ENCODE peak calls at places on chromosomes 1 and 21, in nine cellular contexts. T is OCI-LY7, X is stomach, K is esophagus squamous epithelium, Y is aorta, S is heart right ventricle, M is heart left ventricle, I is astrocyte, Q is DND-41. J is an unnamed sample.

GRCh38 chr1:51314974-51315373 is 15.4 kb downstream of the TTC39A start:
- DNase-seq in Y (no peak), M (no peak), I (no peak), S (no peak), Q (no peak), K (no peak), T (no peak), X (peak; percentile 59), J (no peak)

GRCh38 chr21:26892151-26892550 is 46.9 kb upstream of the ADAMTS1 start:
- DNase-seq in T (no peak), K (no peak), M (no peak), Q (no peak), Y (no peak), X (no peak), S (no peak), I (no peak), J (no peak)

GRCh38 chr21:31354604-31355443 is 10.8 kb upstream of the TIAM1 start:
- DNase-seq in I (peak; percentile 98), T (no peak), Y (no peak), S (no peak), K (no peak), Q (peak; percentile 89), X (peak; percentile 55), M (no peak), J (no peak)

GRCh38 chr1:218463194-218464156 is 118.3 kb downstream of the TGFB2 start:
- DNase-seq in Y (peak; percentile 84), X (no peak), M (peak; percentile 60), I (peak; percentile 80), Q (no peak), T (no peak), K (no peak), S (peak; percentile 56), J (peak; percentile 86)

GRCh38 chr1:52727114-52727586 is 897 bp downstream of the ZYG11B start:
- DNase-seq in Y (no peak), S (no peak), T (peak; percentile 12), M (no peak), X (no peak), K (no peak), I (no peak), Q (peak; percentile 35), J (peak; percentile 50)

GRCh38 chr1:196071452-196071851 is 536.8 kb downstream of the KCNT2 start:
- DNase-seq in Y (no peak), Q (no peak), X (no peak), I (no peak), S (no peak), K (no peak), M (no peak), T (no peak), J (no peak)

GRCh38 chr1:228271701-228272251 is 63.9 kb downstream of the OBSCN start:
- DNase-seq in Y (no peak), T (no peak), K (no peak), I (no peak), S (no peak), Q (no peak), M (peak; percentile 2), X (no peak), J (no peak)

GRCh38 chr21:44415073-44416025 is 40.0 kb upstream of the LRRC3 start:
- DNase-seq in T (no peak), K (no peak), X (no peak), Y (peak; percentile 63), M (no peak), S (no peak), I (no peak), Q (no peak), J (no peak)

GRCh38 chr1:15056515-15057285 is 96.8 kb upstream of the TMEM51 start:
- DNase-seq in Y (no peak), I (peak; percentile 18), S (no peak), T (no peak), Q (no peak), X (no peak), K (no peak), M (no peak), J (peak; percentile 21)

GRCh38 chr21:42238185-42238934 is 19.4 kb downstream of the ABCG1 start:
- DNase-seq in K (no peak), I (no peak), M (no peak), Q (peak; percentile 47), Y (no peak), T (peak; percentile 33), S (no peak), X (no peak), J (no peak)

GRCh38 chr1:1204998-1205768 is 1.2 kb downstream of the TNFRSF18 start:
- DNase-seq in M (peak; percentile 6), I (no peak), T (no peak), X (no peak), Y (peak; percentile 70), Q (no peak), K (no peak), S (no peak), J (peak; percentile 7)

GRCh38 chr1:78003882-78004718 is 639 bp upstream of the DNAJB4 start:
- DNase-seq in Y (peak; percentile 78), T (peak; percentile 75), I (peak; percentile 77), Q (peak; percentile 77), K (no peak), X (peak; percentile 29), M (peak; percentile 50), S (peak; percentile 57), J (peak; percentile 71)

GRCh38 chr1:24452922-24453481 is 37.4 kb downstream of the NIPAL3 start:
- DNase-seq in X (no peak), Q (no peak), I (no peak), Y (no peak), S (no peak), K (no peak), M (no peak), T (no peak), J (no peak)

DNA sequence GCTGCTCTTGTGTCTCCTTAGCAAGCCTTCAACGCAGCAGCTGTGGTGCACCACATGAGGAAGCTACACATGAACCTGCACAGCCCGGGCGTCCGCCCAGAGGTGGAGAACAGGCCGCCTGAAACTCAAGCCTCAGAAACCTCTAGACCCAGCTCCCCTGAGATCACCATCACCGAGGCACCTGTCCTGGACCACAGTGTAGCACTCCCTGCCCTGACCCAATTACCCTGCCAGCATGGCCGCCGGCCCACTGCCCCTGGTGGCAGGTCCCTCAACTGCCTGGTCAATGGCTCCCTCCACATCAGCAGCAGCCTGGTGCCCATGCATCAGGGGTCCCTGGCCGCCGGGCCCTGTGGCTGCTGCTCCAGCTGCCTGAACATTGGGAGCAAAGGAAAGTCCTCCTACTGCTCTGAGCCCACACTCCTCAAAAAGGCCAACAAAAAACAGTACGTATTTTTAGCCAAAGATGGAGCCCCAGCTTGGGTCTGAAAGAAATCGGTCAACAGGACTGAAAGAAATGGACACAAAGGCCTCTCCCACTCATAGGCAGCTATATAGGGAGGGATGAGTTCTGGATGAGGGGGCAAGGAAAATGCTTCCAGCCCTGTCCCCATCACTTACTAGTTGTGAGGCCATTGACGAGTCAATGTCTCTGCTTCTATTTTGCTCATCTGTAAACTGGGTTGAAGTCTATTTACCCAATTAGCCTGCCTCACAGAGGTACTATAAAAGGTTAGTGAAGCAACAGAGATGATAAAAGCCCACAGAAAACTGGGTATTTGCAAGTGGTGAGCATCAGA is 28.5 kb downstream of the CAMK1G start:
- DNase-seq in Y (no peak), M (no peak), K (no peak), X (no peak), I (no peak), Q (no peak), S (no peak), T (no peak), J (no peak)
- H3K27ac ChIP-seq in Y (no peak overlapping the region), M (no peak overlapping the region), K (no peak overlapping the region), X (no peak overlapping the region), I (no peak overlapping the region), Q (no peak overlapping the region), S (no peak overlapping the region), T (no peak overlapping the region), J (no peak overlapping the region)

GRCh38 chr21:37552496-37553399 is 186.2 kb downstream of the DYRK1A start:
- DNase-seq in K (no peak), M (peak; percentile 37), T (no peak), Y (peak; percentile 17), Q (no peak), X (no peak), S (peak; percentile 25), I (no peak), J (peak; percentile 60)
- H3K4me1 ChIP-seq in K (no peaks in the 10 kb centered on the region), M (peaks cover 8% of the 10 kb centered on the region), T (peaks cover 16% of the 10 kb centered on the region), Y (no peaks in the 10 kb centered on the region), Q (no peaks in the 10 kb centered on the region), X (peaks cover 17% of the 10 kb centered on the region), S (peaks cover 4% of the 10 kb centered on the region), I (no peaks in the 10 kb centered on the region), J (peaks cover 12% of the 10 kb centered on the region)

GRCh38 chr1:164709108-164709507 is 150.1 kb downstream of the PBX1 start:
- DNase-seq in X (no peak), M (no peak), T (no peak), K (no peak), Q (no peak), I (no peak), S (no peak), Y (no peak), J (no peak)

GRCh38 chr1:164713446-164714204 is 154.6 kb downstream of the PBX1 start:
- DNase-seq in K (no peak), M (no peak), X (no peak), I (no peak), S (no peak), Q (no peak), Y (no peak), T (no peak), J (no peak)

GRCh38 chr1:164709541-164710287 is 150.7 kb downstream of the PBX1 start:
- DNase-seq in M (no peak), I (peak; percentile 32), K (no peak), T (no peak), Y (no peak), Q (no peak), S (no peak), X (no peak), J (no peak)

GRCh38 chr1:164708596-164708995 is 149.6 kb downstream of the PBX1 start:
- DNase-seq in X (no peak), Q (no peak), Y (no peak), T (no peak), M (no peak), I (no peak), S (no peak), K (no peak), J (no peak)

DNA sequence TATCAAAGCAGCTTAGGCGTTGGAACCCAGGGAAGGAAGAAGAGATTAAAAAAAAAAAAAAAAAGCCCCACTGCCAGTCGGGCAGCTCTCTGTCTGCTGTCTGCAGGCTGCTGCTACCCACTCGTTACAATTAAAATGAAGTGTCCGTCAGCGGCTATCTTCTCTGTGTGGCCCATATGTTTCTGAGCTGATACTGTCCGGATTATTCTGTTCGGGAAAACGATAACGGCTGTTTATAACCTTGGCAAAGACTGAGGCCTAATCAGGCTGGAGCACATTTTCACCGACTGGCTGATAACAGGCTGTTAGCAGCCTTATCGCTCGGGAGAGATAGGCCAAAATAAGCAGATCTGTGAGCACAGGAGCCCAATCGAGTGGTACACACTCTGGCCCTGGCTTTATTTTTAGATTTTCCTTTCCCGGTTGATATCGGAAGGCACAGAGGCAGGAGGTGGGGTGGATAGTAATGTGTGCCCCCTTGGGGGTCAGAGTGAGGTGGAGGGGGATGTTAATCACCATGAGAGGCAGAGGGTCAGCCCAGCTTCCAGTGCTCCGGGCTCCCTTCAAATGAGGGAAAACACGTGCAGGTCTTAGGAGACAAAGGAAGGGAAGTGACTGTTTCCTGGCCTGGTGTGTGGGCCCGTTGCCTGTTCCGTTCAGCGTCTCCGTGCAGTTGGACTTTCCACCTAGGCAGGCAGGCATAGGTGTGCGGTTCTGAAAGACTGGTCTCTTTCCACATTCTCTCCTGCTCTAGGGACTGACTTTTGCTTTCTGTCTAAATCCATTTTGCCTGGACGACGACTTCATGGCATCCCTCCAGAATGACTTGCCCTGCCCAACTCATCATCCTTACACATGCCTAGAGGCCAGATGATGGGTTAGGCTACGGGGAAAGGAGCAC is 153.4 kb downstream of the PBX1 start:
- DNase-seq in I (no peak), X (peak; percentile 67), K (no peak), T (no peak), M (peak; percentile 40), Y (no peak), Q (no peak), S (peak; percentile 54), J (peak; percentile 61)
- H3K27ac ChIP-seq in I (no peak overlapping the region), X (peak overlapping the region; percentile 67), K (peak overlapping the region; percentile 32), T (no peak overlapping the region), M (peak overlapping the region; percentile 73), Y (no peak overlapping the region), Q (no peak overlapping the region), S (peak overlapping the region; percentile 62), J (peak overlapping the region; percentile 73)

GRCh38 chr21:36073181-36073580 is 3.4 kb downstream of the CBR1 start:
- DNase-seq in Q (no peak), X (peak; percentile 56), K (no peak), I (no peak), M (no peak), Y (no peak), T (no peak), S (no peak), J (no peak)
- H3K4me1 ChIP-seq in Q (no peaks in the 10 kb centered on the region), X (peaks cover 66% of the 10 kb centered on the region), K (peaks cover 5% of the 10 kb centered on the region), I (peaks cover 21% of the 10 kb centered on the region), M (peaks cover 8% of the 10 kb centered on the region), Y (no peaks in the 10 kb centered on the region), T (peaks cover 18% of the 10 kb centered on the region), S (no peaks in the 10 kb centered on the region), J (peaks cover 9% of the 10 kb centered on the region)

J was measured in right cardiac atrium.